ENCODE peak calls at places on chromosome 20, in five cellular contexts. P is IMR-90, E is dorsolateral prefrontal cortex, W is nephron progenitor cell, S is neural crest cell. G is an unnamed sample.

GRCh38 chr20:15561707-15562106 is 1011.5 kb downstream of the KIF16B start:
- DNase-seq in W (no peak), P (no peak), E (peak), S (no peak), G (no peak)

GRCh38 chr20:41329435-41330342 is 10.9 kb upstream of the LPIN3 start:
- DNase-seq in E (no peak), P (peak), S (no peak), W (no peak), G (no peak)

GRCh38 chr20:16308754-16309153 is 264.5 kb downstream of the KIF16B start:
- DNase-seq in P (peak), E (no peak), S (no peak), W (no peak), G (no peak)

GRCh38 chr20:47258745-47259695 is 97.5 kb downstream of the ZMYND8 start:
- DNase-seq in S (no peak), P (peak), W (no peak), E (no peak), G (no peak)

GRCh38 chr20:48530957-48531356 is 296.8 kb downstream of the PREX1 start:
- DNase-seq in P (no peak), S (no peak), W (no peak), E (no peak), G (no peak)

GRCh38 chr20:19710336-19710721 is 47.7 kb upstream of the RIN2 start:
- DNase-seq in P (no peak), E (no peak), W (no peak), S (no peak), G (no peak)

GRCh38 chr20:6916938-6917337 is 149.5 kb downstream of the BMP2 start:
- DNase-seq in P (no peak), E (no peak), W (no peak), S (no peak), G (no peak)

GRCh38 chr20:57392512-57393271 is 1.5 kb downstream of the RBM38 start:
- DNase-seq in P (no peak), S (no peak), E (no peak), W (no peak), G (no peak)

GRCh38 chr20:56626367-56627121 is 2.6 kb upstream of the TFAP2C start:
- DNase-seq in P (no peak), E (no peak), S (peak), W (peak), G (no peak)

GRCh38 chr20:50569864-50570836 is 60.0 kb downstream of the PTPN1 start:
- DNase-seq in E (no peak), S (no peak), P (peak), W (no peak), G (no peak)

GRCh38 chr20:56630086-56630493 is 984 bp downstream of the TFAP2C start:
- DNase-seq in E (no peak), S (peak), P (no peak), W (peak), G (no peak)

GRCh38 chr20:33798444-33798843 is 12.7 kb upstream of the CHMP4B start:
- DNase-seq in W (no peak), E (no peak), P (no peak), S (no peak), G (no peak)

GRCh38 chr20:50996901-50997830 is 25.7 kb downstream of the KCNG1 start:
- DNase-seq in P (peak), S (no peak), E (no peak), W (no peak), G (no peak)

GRCh38 chr20:15395457-15395856 is 1058.0 kb upstream of the FLRT3 start:
- DNase-seq in W (no peak), S (no peak), E (no peak), P (no peak), G (no peak)

GRCh38 chr20:36004045-36004444 is 35.7 kb downstream of the CNBD2 start:
- DNase-seq in S (no peak), E (no peak), W (no peak), P (no peak), G (no peak)

GRCh38 chr20:301886-302848 is 4.8 kb downstream of the ZCCHC3 start:
- DNase-seq in W (no peak), S (no peak), E (no peak), P (no peak), G (no peak)

GRCh38 chr20:50930139-50931047 is 844 bp downstream of the ADNP start:
- DNase-seq in P (no peak), E (no peak), W (peak), S (peak), G (no peak)

GRCh38 chr20:53003420-53003819 is 31.3 kb downstream of the TSHZ2 start:
- DNase-seq in E (no peak), S (no peak), W (no peak), P (no peak), G (no peak)

GRCh38 chr20:10090588-10091166 is 55.9 kb downstream of the ANKEF1 start:
- DNase-seq in W (peak), P (peak), S (peak), E (peak), G (no peak)

GRCh38 chr20:41540916-41541315 is 77.3 kb downstream of the CHD6 start:
- DNase-seq in E (no peak), S (no peak), W (no peak), P (no peak), G (no peak)

GRCh38 chr20:64199395-64199794 is 35.1 kb downstream of the MYT1 start:
- DNase-seq in W (no peak), P (no peak), E (no peak), S (no peak), G (no peak)

GRCh38 chr20:32820000-32820697 is 395 bp downstream of the MAPRE1 start:
- DNase-seq in P (peak), S (peak), E (no peak), W (peak), G (peak)

GRCh38 chr20:11716239-11716944 is 201.3 kb upstream of the BTBD3 start:
- DNase-seq in S (peak), E (no peak), W (peak), P (peak), G (no peak)

GRCh38 chr20:43188861-43189613 is 669 bp downstream of the PTPRT start:
- DNase-seq in S (no peak), P (no peak), W (peak), E (no peak), G (no peak)

GRCh38 chr20:43191143-43191542 is 1.4 kb upstream of the PTPRT start:
- DNase-seq in W (no peak), S (no peak), E (no peak), P (no peak), G (no peak)

GRCh38 chr20:43188234-43188653 is 1.5 kb downstream of the PTPRT start:
- DNase-seq in E (no peak), W (no peak), S (no peak), P (no peak), G (no peak)

GRCh38 chr20:43190332-43190953 is 737 bp upstream of the PTPRT start:
- DNase-seq in S (no peak), P (no peak), E (peak), W (no peak), G (no peak)

DNA sequence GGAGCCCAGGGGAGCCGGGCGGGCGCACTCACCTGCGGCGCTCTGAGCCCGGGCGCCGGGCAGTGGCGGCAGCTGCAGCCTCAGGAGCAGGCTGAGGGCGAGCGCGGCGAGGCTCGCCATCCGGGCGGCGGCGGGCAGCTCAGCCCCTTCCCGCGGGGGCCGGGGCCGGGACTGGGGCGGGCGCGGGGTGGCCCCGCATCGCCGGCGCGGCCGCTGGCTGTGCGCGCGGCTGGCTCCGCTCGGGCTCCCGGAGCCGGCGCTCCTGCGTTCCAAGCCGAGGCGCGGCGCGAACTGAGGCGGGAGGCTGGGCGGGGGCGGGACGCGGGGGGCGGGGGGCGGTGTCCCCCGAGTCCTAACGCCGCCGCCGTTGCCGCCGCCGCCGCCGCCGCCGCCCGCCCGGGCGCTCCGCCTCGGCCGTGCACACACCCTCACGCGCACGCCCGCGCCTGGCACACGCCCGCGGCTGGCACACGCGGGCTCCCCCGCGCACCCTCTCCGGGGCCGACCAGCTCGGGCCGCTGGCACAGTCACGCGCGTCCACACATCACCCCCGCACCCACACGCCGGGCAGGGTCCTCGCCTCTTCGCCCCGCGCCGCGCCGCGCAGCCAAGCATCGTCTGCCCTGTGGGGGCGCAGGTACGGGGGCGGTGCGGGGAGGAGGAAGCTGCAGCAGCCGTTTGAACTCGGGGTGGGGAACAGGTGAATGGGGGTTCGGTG is at the start of gene PTPRT:
- DNase-seq in E (peak), S (no peak), P (no peak), W (peak), G (no peak)
- TF ChIP-seq CTCF in E (no peak), S (no peak), P (no peak), W (no peak), G (no peak)

GRCh38 chr20:58906894-58907293 is 54.4 kb downstream of the GNAS start:
- DNase-seq in P (peak), W (no peak), S (no peak), E (no peak), G (no peak)
- TF ChIP-seq CTCF in P (no peak), W (no peak), S (no peak), E (no peak), G (no peak)

GRCh38 chr20:2276015-2276414 is 19.8 kb upstream of the TGM3 start:
- DNase-seq in S (no peak), P (no peak), W (no peak), E (no peak), G (no peak)
- TF ChIP-seq CTCF in S (peak), P (no peak), W (no peak), E (no peak), G (no peak)

GRCh38 chr20:62887147-62887859 is 25.7 kb upstream of the TCFL5 start:
- DNase-seq in P (peak), S (no peak), W (no peak), E (no peak), G (no peak)
- TF ChIP-seq CTCF in P (peak), S (no peak), W (no peak), E (no peak), G (no peak)

GRCh38 chr20:39645130-39645529 is 683.0 kb downstream of the DHX35 start:
- DNase-seq in W (no peak), P (no peak), S (peak), E (no peak), G (no peak)
- TF ChIP-seq CTCF in W (no peak), P (no peak), S (no peak), E (no peak), G (no peak)

GRCh38 chr20:44734938-44735337 is 10.7 kb upstream of the KCNK15 start:
- DNase-seq in P (peak), W (no peak), S (no peak), E (no peak), G (no peak)
- TF ChIP-seq CTCF in P (peak), W (peak), S (no peak), E (peak), G (no peak)

G was measured in D721Med.